ENCODE peak calls at places on chromosomes 11 and 22, in five cellular contexts. F, J, A, Y and V are unnamed samples.

GRCh38 chr22:20131593-20131855 is at the start of gene ZDHHC8:
- DNase-seq in F (no peak), J (peak; percentile 92), A (no peak), Y (no peak), V (peak; percentile 85)

GRCh38 chr11:103596323-103596722 is 440.1 kb upstream of the DDI1 start:
- DNase-seq in F (no peak), J (no peak), A (no peak), Y (no peak), V (no peak)

GRCh38 chr11:73218106-73218829 is at the start of gene P2RY2:
- DNase-seq in F (no peak), J (peak; percentile 96), A (peak; percentile 94), Y (peak; percentile 87), V (peak; percentile 59)

GRCh38 chr11:17230867-17231851 is 23.4 kb upstream of the PIK3C2A start:
- DNase-seq in F (no peak), J (no peak), A (no peak), Y (no peak), V (peak; percentile 26)

GRCh38 chr11:121448431-121448941 is 3.6 kb upstream of the SORL1 start:
- DNase-seq in F (no peak), J (no peak), A (no peak), Y (no peak), V (no peak)

GRCh38 chr22:25895678-25896077 is 153.7 kb downstream of the MYO18B start:
- DNase-seq in F (no peak), J (no peak), A (no peak), Y (no peak), V (no peak)

GRCh38 chr22:41286639-41287091 is 678 bp upstream of the RANGAP1 start:
- DNase-seq in F (no peak), J (no peak), A (no peak), Y (peak; percentile 23), V (peak; percentile 50)

GRCh38 chr11:82828472-82828871 is 71.8 kb downstream of the PRCP start:
- DNase-seq in F (no peak), J (no peak), A (no peak), Y (no peak), V (no peak)

GRCh38 chr11:69010361-69010891 is 2.6 kb downstream of the MRGPRF start:
- DNase-seq in F (peak; percentile 23), J (no peak), A (no peak), Y (no peak), V (no peak)

GRCh38 chr11:69372589-69373250 is 78.8 kb downstream of the MYEOV start:
- DNase-seq in F (no peak), J (peak; percentile 25), A (no peak), Y (no peak), V (no peak)

GRCh38 chr11:71977743-71978418 is 20.8 kb upstream of the IL18BP start:
- DNase-seq in F (no peak), J (no peak), A (peak; percentile 64), Y (peak; percentile 36), V (peak; percentile 48)

GRCh38 chr22:46209262-46209661 is 40.8 kb downstream of the CDPF1 start:
- DNase-seq in F (no peak), J (no peak), A (no peak), Y (no peak), V (no peak)

GRCh38 chr22:18056161-18056666 is 21.6 kb upstream of the PEX26 start:
- DNase-seq in F (no peak), J (no peak), A (no peak), Y (no peak), V (peak; percentile 63)

GRCh38 chr11:69905202-69905535 is 86.0 kb upstream of the FGF3 start:
- DNase-seq in F (no peak), J (no peak), A (no peak), Y (no peak), V (no peak)

GRCh38 chr22:39327995-39328754 is 8.8 kb upstream of the RPL3 start:
- DNase-seq in F (no peak), J (peak; percentile 63), A (no peak), Y (no peak), V (no peak)

GRCh38 chr22:31947296-31947695 is 3.0 kb downstream of the YWHAH start:
- DNase-seq in F (no peak), J (no peak), A (no peak), Y (no peak), V (peak; percentile 61)

GRCh38 chr11:110126936-110127335 is 33.7 kb downstream of the ZC3H12C start:
- DNase-seq in F (no peak), J (no peak), A (no peak), Y (no peak), V (no peak)

GRCh38 chr22:38656256-38657148 is at the start of the genes CBY1 and FAM227A:
- DNase-seq in F (peak; percentile 64), J (peak; percentile 98), A (peak; percentile 92), Y (peak; percentile 89), V (peak; percentile 95)

GRCh38 chr22:44449061-44449682 is 48.9 kb downstream of the RTL6 start:
- DNase-seq in F (no peak), J (no peak), A (no peak), Y (no peak), V (no peak)

GRCh38 chr22:30704978-30705377 is 10.3 kb downstream of the OSBP2 start:
- DNase-seq in F (no peak), J (no peak), A (no peak), Y (no peak), V (no peak)

GRCh38 chr22:30701872-30702271 is 7.2 kb downstream of the OSBP2 start:
- DNase-seq in F (no peak), J (no peak), A (no peak), Y (no peak), V (no peak)

GRCh38 chr22:30702856-30703255 is 8.2 kb downstream of the OSBP2 start:
- DNase-seq in F (no peak), J (no peak), A (no peak), Y (no peak), V (no peak)

DNA sequence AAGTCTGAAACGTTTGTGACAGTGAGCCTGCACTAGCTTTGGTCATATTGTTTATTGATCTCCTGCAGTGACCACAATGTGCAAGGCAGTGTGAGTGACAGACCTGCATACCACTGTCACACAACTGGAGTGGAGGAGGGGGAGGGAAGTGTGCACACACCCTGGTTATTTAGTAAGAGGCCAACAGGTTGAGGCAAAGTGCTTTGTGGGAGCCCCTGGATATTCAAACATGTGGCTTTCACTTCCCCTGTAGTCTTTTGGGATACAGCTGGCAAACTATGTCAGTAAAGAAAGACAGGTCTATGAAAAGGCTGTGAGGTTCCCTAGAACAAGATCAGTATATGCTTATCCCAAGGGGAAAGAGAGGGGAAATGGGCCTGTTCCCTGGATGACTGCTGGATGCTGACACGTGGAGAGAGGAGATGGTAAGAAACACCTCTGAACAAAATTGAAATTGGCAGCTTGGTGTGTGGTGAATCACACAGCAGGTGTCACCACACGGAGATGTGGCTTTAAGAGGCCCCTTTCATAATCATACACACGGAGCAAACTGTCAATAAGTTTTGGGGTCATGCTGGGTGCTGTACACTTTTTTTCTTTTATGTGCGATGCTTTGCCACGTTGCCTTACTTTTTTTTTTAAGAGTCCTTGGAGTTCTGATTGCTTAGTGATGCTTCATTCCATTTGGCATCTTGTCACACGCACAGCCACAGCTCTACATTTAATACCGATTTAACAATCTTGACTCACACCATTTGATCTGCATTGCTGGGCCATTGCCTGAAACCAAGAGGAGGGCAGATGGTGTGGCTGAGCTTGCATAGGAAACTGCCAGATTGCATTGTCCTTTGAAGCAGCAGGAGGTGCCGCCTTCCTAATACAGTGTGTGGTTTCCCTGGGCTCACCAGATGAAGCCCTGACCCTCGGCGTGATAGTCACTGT is 11.3 kb downstream of the OSBP2 start:
- DNase-seq in F (no peak), J (no peak), A (no peak), Y (no peak), V (peak; percentile 66)
- TF ChIP-seq CTCF in F (no peak), J (no peak), A (no peak), Y (no peak), V (no peak)

GRCh38 chr11:124551189-124551588 is 7.7 kb upstream of the OR8B12 start:
- DNase-seq in F (no peak), J (no peak), A (no peak), Y (no peak), V (no peak)
- TF ChIP-seq CTCF in F (no peak), J (no peak), A (peak; percentile 25), Y (no peak), V (no peak)

GRCh38 chr11:19091366-19091765 is 25.6 kb upstream of the ZDHHC13 start:
- DNase-seq in F (no peak), J (no peak), A (no peak), Y (no peak), V (no peak)
- TF ChIP-seq CTCF in F (no peak), J (no peak), A (no peak), Y (no peak), V (no peak)

DNA sequence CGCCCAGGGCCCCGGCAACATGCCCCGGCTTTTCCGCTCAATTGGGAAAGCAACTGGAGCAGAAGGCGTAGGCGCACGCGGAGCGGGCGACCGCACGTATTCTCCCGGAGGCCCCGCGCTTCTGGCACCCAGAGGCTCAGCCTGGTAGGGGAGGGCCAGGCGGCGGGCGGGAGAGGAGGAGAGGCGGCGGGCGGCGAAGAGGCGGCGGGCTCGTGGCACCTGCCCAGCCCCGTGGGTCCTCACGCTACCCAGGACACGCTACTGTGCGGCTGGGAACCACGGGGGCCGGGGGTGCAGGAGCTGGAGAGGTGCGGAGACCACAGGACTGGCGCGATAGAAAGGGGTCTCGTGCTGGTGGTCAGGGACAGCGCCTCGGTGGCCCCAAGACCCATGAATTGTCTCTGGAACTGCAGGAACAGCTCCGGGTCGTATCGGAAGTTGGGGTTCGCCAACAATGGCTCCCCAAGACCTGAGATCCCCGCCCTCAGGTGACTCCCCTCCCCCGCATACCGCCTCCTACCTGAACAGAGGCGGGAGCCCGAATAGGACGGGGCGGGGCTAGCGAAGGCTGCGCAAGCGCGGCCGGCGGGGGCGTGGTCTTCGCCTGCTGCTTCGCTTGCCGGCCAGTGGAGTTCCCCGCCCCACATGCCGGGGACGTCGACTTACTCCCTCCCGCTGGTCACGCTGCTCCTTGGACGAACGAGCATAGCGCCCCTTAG is at the start of gene SLC37A4:
- DNase-seq in F (peak; percentile 84), J (peak; percentile 100), A (peak; percentile 100), Y (peak; percentile 98), V (peak; percentile 98)
- TF ChIP-seq CTCF in F (no peak), J (peak; percentile 94), A (peak; percentile 99), Y (no peak), V (peak; percentile 87)

DNA sequence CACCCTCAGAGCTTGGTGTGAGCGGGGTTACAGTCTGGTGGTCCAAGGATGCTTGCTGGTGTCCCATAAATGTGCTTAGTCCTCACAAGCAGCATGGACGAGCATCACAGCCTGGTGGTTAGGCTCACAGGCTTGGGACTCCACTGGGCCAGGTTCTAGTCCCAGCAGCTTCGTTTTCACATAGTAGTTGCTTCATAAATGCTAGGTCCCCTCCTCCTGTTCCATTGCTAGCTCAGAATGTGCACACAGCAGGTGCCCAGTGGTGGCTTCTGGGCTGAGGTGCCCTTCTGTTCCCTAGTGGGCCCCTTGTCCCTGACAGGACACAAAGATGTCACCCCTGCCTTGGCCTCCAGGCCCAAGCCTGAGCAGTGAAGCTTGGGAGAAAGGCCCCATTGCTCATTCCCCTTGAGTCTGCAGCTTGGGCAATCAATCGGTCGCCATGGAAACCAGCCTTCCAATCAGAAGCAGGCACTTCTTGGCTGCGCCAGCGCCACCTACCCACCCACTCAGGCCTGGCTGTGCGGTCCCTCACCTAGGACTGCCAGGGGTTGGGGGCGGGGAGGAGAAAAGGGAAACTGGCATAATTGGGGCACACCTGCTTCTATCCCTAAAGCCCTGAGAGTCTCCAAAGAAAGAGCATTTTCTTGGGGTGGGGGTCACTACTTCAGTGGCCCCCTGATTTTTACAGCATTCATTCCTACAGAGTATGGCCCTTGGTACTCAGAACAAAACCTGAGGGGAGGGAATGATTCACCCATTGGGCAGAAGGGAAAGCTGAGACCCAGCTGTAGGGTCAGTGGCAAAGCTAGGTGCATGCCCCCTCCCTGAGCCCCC is 48.1 kb downstream of the CYTH4 start:
- DNase-seq in F (no peak), J (peak; percentile 44), A (peak; percentile 82), Y (peak; percentile 87), V (peak; percentile 68)
- TF ChIP-seq CTCF in F (no peak), J (no peak), A (peak; percentile 42), Y (no peak), V (peak; percentile 18)